ENCODE peak calls at places on chromosomes 11 and 22, in ten cellular contexts. S is heart left ventricle, L is colonic mucosa, T is SJSA1, I is HCT116, R is mammary epithelial cell, A is pancreas, V is left ventricle myocardium inferior, O is gastrocnemius medialis, X is GM23338. P is an unnamed sample. For H3K4me1, the result is how much of the 10 kb centered on the place peaks cover.

GRCh38 chr11:75441804-75442132 is 8.8 kb upstream of the KLHL35 start:
- DNase-seq in S (peak), L (no peak), T (no peak), I (no peak), R (no peak), A (no peak), V (peak), O (no peak), X (no peak), P (no peak)

GRCh38 chr11:65786786-65787636 is at the start of gene OVOL1:
- DNase-seq in S (no peak), L (peak), T (peak), I (peak), R (peak), A (peak), V (no peak), O (no peak), X (peak), P (no peak)

GRCh38 chr11:115660072-115660805 is 156.0 kb upstream of the CADM1 start:
- DNase-seq in S (no peak), L (no peak), T (no peak), I (no peak), R (no peak), A (no peak), V (no peak), O (no peak), X (peak), P (no peak)

GRCh38 chr22:41380993-41381328 is 781 bp upstream of the TEF start:
- DNase-seq in S (peak), L (peak), T (peak), I (peak), R (peak), A (peak), V (no peak), O (peak), X (no peak), P (no peak)

GRCh38 chr11:90330632-90331031 is 107.8 kb upstream of the CHORDC1 start:
- DNase-seq in S (no peak), L (no peak), T (no peak), I (no peak), R (peak), A (no peak), V (no peak), O (no peak), X (no peak), P (no peak)

GRCh38 chr11:10307411-10308207 is 2.7 kb downstream of the ADM start:
- DNase-seq in S (peak), L (peak), T (peak), I (peak), R (peak), A (peak), V (peak), O (peak), X (peak), P (no peak)

GRCh38 chr22:44879301-44879680 is 126.9 kb downstream of the ARHGAP8 start:
- DNase-seq in S (no peak), L (no peak), T (no peak), I (no peak), R (no peak), A (no peak), V (no peak), O (no peak), X (no peak), P (no peak)

GRCh38 chr11:60910281-60910687 is 3.7 kb upstream of the TMEM109 start:
- DNase-seq in S (no peak), L (no peak), T (no peak), I (no peak), R (no peak), A (no peak), V (no peak), O (no peak), X (no peak), P (no peak)

GRCh38 chr22:22928666-22929380 is 41.2 kb downstream of the IGLL5 start:
- DNase-seq in S (peak), L (peak), T (peak), I (no peak), R (peak), A (no peak), V (peak), O (no peak), X (no peak), P (no peak)

GRCh38 chr11:115760528-115760837 is 256.3 kb upstream of the CADM1 start:
- DNase-seq in S (no peak), L (no peak), T (no peak), I (no peak), R (no peak), A (no peak), V (no peak), O (no peak), X (peak), P (no peak)

GRCh38 chr11:1059759-1060158 is 14.9 kb upstream of the MUC2 start:
- DNase-seq in S (no peak), L (no peak), T (no peak), I (no peak), R (no peak), A (no peak), V (no peak), O (no peak), X (no peak), P (no peak)

GRCh38 chr11:102157219-102157618 is 47.0 kb downstream of the YAP1 start:
- DNase-seq in S (peak), L (peak), T (no peak), I (no peak), R (peak), A (peak), V (peak), O (peak), X (no peak), P (no peak)

GRCh38 chr11:1924121-1924520 is 4.6 kb downstream of the TNNT3 start:
- DNase-seq in S (no peak), L (no peak), T (no peak), I (no peak), R (peak), A (no peak), V (no peak), O (peak), X (no peak), P (no peak)

GRCh38 chr11:70662691-70663098 is 264.4 kb downstream of the CTTN start:
- DNase-seq in S (no peak), L (no peak), T (peak), I (no peak), R (no peak), A (no peak), V (no peak), O (no peak), X (peak), P (no peak)

GRCh38 chr11:70660059-70660888 is 261.9 kb downstream of the CTTN start:
- DNase-seq in S (no peak), L (no peak), T (no peak), I (no peak), R (no peak), A (no peak), V (no peak), O (no peak), X (no peak), P (no peak)

GRCh38 chr11:70663815-70664214 is 265.5 kb downstream of the CTTN start:
- DNase-seq in S (no peak), L (no peak), T (no peak), I (no peak), R (no peak), A (no peak), V (no peak), O (peak), X (no peak), P (no peak)

GRCh38 chr11:70660889-70661197 is 262.5 kb downstream of the CTTN start:
- DNase-seq in S (no peak), L (no peak), T (no peak), I (no peak), R (no peak), A (no peak), V (no peak), O (no peak), X (no peak), P (no peak)

GRCh38 chr11:70661763-70662501 is 263.6 kb downstream of the CTTN start:
- DNase-seq in S (no peak), L (no peak), T (peak), I (no peak), R (peak), A (no peak), V (no peak), O (no peak), X (peak), P (no peak)
- H3K4me3 ChIP-seq in S (peak), L (no peak), T (peak), I (no peak), R (peak), A (no peak), V (peak), O (peak), X (peak), P (peak)

DNA sequence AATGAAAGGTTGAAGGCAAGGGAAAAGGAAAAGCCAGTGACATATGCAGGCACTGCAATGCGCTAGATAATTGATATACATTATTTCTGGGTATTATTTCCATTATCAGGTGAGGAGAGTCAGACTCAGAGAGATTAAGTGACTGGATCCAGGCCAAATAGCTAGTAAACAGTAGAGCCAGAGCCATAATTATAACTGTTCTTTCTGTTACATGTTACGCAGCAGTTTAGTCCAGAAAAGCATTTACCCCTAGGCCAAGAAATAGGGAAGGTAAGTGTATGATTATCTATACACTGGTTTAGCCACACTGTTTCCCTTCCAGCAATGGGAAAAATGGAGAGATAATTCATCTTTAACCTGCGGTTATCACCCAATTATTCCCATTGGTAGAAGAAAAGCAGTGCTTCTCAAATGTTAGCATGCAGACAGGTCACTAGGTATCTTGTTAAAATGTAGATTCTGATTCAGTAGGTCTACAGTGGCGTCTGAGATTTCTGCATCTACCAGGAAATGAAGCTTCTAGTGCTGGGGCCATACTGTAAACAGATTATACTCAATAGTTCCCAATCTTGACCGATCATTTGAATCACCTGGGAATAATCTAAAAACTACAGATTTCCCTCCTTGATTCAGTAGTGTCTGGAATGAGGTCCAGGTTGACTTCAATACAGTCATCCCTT is 69.4 kb downstream of the RBFOX2 start:
- DNase-seq in S (no peak), L (no peak), T (no peak), I (no peak), R (no peak), A (no peak), V (no peak), O (no peak), X (no peak), P (no peak)
- H3K27ac ChIP-seq in S (no peak), L (no peak), T (no peak), I (no peak), R (no peak), A (no peak), V (peak), O (no peak), X (no peak), P (no peak)

DNA sequence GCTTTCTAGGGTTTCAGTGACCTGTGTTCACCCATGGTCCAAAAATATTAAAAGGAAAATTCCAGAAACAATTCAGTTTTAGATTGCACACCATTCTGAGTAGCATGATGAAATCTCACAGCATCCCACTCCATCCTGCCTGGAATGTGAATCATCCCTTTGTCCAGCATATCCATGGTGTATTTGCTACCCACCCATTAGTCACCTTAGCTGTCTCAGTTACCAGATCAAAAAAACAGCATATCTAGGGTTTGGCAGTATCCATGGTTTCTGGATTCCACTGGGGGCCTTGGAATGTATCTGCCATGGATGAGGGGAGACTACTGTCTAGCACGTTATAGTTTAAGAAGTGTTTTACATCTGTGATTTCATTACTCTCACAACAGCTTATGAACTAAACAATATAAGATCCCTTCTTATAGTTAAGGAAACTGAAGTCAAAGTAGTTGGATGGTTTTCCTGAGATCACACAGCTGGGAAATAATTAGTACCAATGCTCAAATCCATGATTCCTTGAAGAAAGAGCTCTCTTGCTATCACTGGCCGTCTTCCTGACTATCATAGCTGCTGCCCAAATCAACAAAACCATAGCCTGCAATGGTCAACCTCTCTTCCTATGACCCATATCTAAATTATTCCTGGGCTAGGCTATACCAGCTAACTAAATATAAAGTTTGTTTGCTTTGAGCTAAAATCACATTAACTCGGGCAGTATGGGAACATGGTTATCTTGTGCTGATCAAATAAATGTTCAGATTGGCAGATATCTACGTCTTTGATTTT is 122.6 kb downstream of the MICAL2 start:
- DNase-seq in S (no peak), L (no peak), T (peak), I (peak), R (peak), A (no peak), V (no peak), O (no peak), X (no peak), P (no peak)
- H3K4me1 ChIP-seq in S (under half), L (under half), T (under half), I (under half), R (under half), A (under half), V (under half), O (under half), X (under half), P (under half)

GRCh38 chr11:32584921-32585320 is 1.3 kb downstream of the EIF3M start:
- DNase-seq in S (no peak), L (no peak), T (no peak), I (no peak), R (no peak), A (no peak), V (no peak), O (no peak), X (peak), P (no peak)

GRCh38 chr11:32583451-32584271 is at the start of gene EIF3M:
- DNase-seq in S (peak), L (peak), T (peak), I (peak), R (peak), A (peak), V (peak), O (peak), X (peak), P (peak)

GRCh38 chr11:32576456-32576855 is 7.2 kb upstream of the EIF3M start:
- DNase-seq in S (no peak), L (no peak), T (no peak), I (no peak), R (no peak), A (no peak), V (no peak), O (no peak), X (no peak), P (no peak)

GRCh38 chr11:32581556-32581955 is 2.1 kb upstream of the EIF3M start:
- DNase-seq in S (no peak), L (no peak), T (no peak), I (no peak), R (no peak), A (no peak), V (no peak), O (no peak), X (peak), P (no peak)

GRCh38 chr11:32580967-32581366 is 2.7 kb upstream of the EIF3M start:
- DNase-seq in S (no peak), L (no peak), T (no peak), I (no peak), R (peak), A (no peak), V (no peak), O (no peak), X (peak), P (no peak)
- H3K4me3 ChIP-seq in S (no peak), L (no peak), T (no peak), I (no peak), R (no peak), A (no peak), V (no peak), O (no peak), X (no peak), P (no peak)

GRCh38 chr11:13160302-13160701 is 117.3 kb upstream of the BMAL1 start:
- DNase-seq in S (no peak), L (no peak), T (no peak), I (no peak), R (peak), A (no peak), V (no peak), O (no peak), X (no peak), P (no peak)
- H3K27ac ChIP-seq in S (no peak), L (no peak), T (no peak), I (no peak), R (peak), A (no peak), V (no peak), O (no peak), X (no peak), P (no peak)

DNA sequence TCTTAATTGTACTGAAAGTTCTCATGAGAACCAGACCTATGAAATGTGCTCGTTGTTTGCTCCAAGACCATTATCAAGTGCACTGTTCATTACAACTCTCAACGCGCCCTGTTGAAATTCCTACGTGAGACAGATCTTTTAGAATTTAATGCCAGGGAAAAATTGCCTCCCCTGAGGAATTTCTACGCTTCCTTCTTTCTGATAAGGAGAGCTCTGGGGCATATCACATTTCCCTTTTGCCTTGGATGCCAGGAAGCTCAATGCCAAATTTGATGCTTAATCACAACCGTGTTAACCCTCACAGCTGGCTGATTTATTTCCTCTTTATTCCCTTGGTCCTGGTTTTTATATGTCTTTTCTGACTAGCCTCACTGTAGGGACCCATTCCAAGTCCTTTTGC is 109.3 kb downstream of the MICAL2 start:
- DNase-seq in S (no peak), L (no peak), T (no peak), I (no peak), R (no peak), A (no peak), V (no peak), O (no peak), X (no peak), P (no peak)
- H3K4me1 ChIP-seq in S (under half), L (under half), T (under half), I (under half), R (under half), A (half or more), V (half or more), O (under half), X (under half), P (under half)

DNA sequence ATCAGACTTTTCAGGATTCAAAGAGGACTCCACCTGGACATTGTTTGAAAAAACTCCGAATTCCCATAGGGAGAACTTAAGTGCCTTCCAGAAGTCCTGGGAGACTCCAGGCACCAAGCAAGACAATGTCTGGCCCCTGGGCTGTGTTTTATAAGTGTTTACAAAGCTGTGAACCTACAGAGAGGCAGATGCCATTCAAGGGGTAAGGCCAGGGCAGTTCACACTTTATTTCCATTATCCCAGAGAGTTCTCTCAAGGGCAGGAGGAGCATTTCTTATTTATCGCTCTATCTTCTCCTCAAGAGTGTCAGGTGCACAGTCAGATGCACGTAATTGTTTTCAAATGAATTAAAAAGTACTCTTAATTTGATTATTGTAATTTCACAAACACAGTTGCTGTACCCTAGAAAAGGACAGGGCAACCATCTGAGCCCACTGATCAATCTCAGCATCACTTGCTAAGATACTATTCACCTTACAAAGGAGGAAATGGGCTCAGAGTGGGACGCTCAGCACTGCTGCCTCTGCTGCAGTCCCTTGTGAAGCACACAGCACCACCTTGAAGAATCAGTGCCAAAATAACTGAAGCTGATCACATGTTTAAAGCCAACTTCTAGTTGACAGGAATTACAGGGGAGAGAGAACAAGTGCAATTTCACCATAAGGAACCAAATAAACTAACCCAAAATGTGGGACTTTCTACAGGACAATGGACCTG is 35.0 kb downstream of the RASSF10 start:
- DNase-seq in S (no peak), L (peak), T (no peak), I (no peak), R (no peak), A (no peak), V (no peak), O (no peak), X (no peak), P (no peak)
- H3K4me3 ChIP-seq in S (no peak), L (no peak), T (no peak), I (no peak), R (no peak), A (no peak), V (no peak), O (no peak), X (no peak), P (no peak)